ENCODE peak calls at places on chromosomes 3 and 15, in eight cellular contexts. One of them, this sample, is unnamed.

GRCh38 chr3:175399156-175399840 is 540.2 kb downstream of the NAALADL2 start:
- DNase-seq in fibroblast of pulmonary artery: no peak
- DNase-seq in IMR-90: peak
- DNase-seq in GM12865: no peak
- DNase-seq in GM06990: no peak
- DNase-seq in A549: no peak
- DNase-seq in lower lobe of right lung: no peak
- DNase-seq in GM23338: peak
- DNase-seq in this sample: no peak

GRCh38 chr3:44066806-44067205 is 174.9 kb upstream of the TOPAZ1 start:
- DNase-seq in fibroblast of pulmonary artery: no peak
- DNase-seq in IMR-90: no peak
- DNase-seq in GM12865: no peak
- DNase-seq in GM06990: no peak
- DNase-seq in A549: no peak
- DNase-seq in lower lobe of right lung: no peak
- DNase-seq in GM23338: no peak
- DNase-seq in this sample: no peak

GRCh38 chr3:73432021-73432722 is 192.6 kb downstream of the PDZRN3 start:
- DNase-seq in fibroblast of pulmonary artery: peak
- DNase-seq in IMR-90: peak
- DNase-seq in GM12865: peak
- DNase-seq in GM06990: peak
- DNase-seq in A549: peak
- DNase-seq in lower lobe of right lung: no peak
- DNase-seq in GM23338: peak
- DNase-seq in this sample: peak

GRCh38 chr15:89672221-89673161 is 6.7 kb downstream of the PLIN1 start:
- DNase-seq in fibroblast of pulmonary artery: peak
- DNase-seq in IMR-90: peak
- DNase-seq in GM12865: no peak
- DNase-seq in GM06990: no peak
- DNase-seq in A549: no peak
- DNase-seq in lower lobe of right lung: no peak
- DNase-seq in GM23338: peak
- DNase-seq in this sample: peak

GRCh38 chr3:133490468-133491351 is 82.8 kb upstream of the CDV3 start:
- DNase-seq in fibroblast of pulmonary artery: no peak
- DNase-seq in IMR-90: no peak
- DNase-seq in GM12865: peak
- DNase-seq in GM06990: peak
- DNase-seq in A549: no peak
- DNase-seq in lower lobe of right lung: no peak
- DNase-seq in GM23338: no peak
- DNase-seq in this sample: no peak

GRCh38 chr15:41944313-41944940 is 27.9 kb downstream of the EHD4 start:
- DNase-seq in fibroblast of pulmonary artery: peak
- DNase-seq in IMR-90: peak
- DNase-seq in GM12865: no peak
- DNase-seq in GM06990: no peak
- DNase-seq in A549: no peak
- DNase-seq in lower lobe of right lung: no peak
- DNase-seq in GM23338: no peak
- DNase-seq in this sample: peak

GRCh38 chr3:105417538-105418289 is 51.0 kb downstream of the ALCAM start:
- DNase-seq in fibroblast of pulmonary artery: no peak
- DNase-seq in IMR-90: peak
- DNase-seq in GM12865: no peak
- DNase-seq in GM06990: no peak
- DNase-seq in A549: no peak
- DNase-seq in lower lobe of right lung: no peak
- DNase-seq in GM23338: no peak
- DNase-seq in this sample: no peak

GRCh38 chr3:149828390-149828789 is 15.4 kb downstream of the RNF13 start:
- DNase-seq in fibroblast of pulmonary artery: no peak
- DNase-seq in IMR-90: no peak
- DNase-seq in GM12865: no peak
- DNase-seq in GM06990: no peak
- DNase-seq in A549: no peak
- DNase-seq in lower lobe of right lung: no peak
- DNase-seq in GM23338: no peak
- DNase-seq in this sample: no peak

GRCh38 chr3:26260073-26260623 is 362.4 kb upstream of the LRRC3B start:
- DNase-seq in fibroblast of pulmonary artery: no peak
- DNase-seq in IMR-90: no peak
- DNase-seq in GM12865: no peak
- DNase-seq in GM06990: no peak
- DNase-seq in A549: no peak
- DNase-seq in lower lobe of right lung: no peak
- DNase-seq in GM23338: no peak
- DNase-seq in this sample: no peak

GRCh38 chr3:151404316-151404715 is 19.8 kb upstream of the P2RY12 start:
- DNase-seq in fibroblast of pulmonary artery: peak
- DNase-seq in IMR-90: peak
- DNase-seq in GM12865: no peak
- DNase-seq in GM06990: no peak
- DNase-seq in A549: no peak
- DNase-seq in lower lobe of right lung: no peak
- DNase-seq in GM23338: no peak
- DNase-seq in this sample: peak

GRCh38 chr3:187669675-187670504 is at the start of gene SST:
- DNase-seq in fibroblast of pulmonary artery: peak
- DNase-seq in IMR-90: peak
- DNase-seq in GM12865: peak
- DNase-seq in GM06990: no peak
- DNase-seq in A549: no peak
- DNase-seq in lower lobe of right lung: peak
- DNase-seq in GM23338: peak
- DNase-seq in this sample: peak

GRCh38 chr15:29132786-29133185 is 136.8 kb downstream of the NSMCE3 start:
- DNase-seq in fibroblast of pulmonary artery: no peak
- DNase-seq in IMR-90: no peak
- DNase-seq in GM12865: no peak
- DNase-seq in GM06990: no peak
- DNase-seq in A549: no peak
- DNase-seq in lower lobe of right lung: peak
- DNase-seq in GM23338: no peak
- DNase-seq in this sample: no peak

GRCh38 chr3:133691410-133692107 is 29.8 kb upstream of the TOPBP1 start:
- DNase-seq in fibroblast of pulmonary artery: peak
- DNase-seq in IMR-90: peak
- DNase-seq in GM12865: no peak
- DNase-seq in GM06990: no peak
- DNase-seq in A549: no peak
- DNase-seq in lower lobe of right lung: no peak
- DNase-seq in GM23338: no peak
- DNase-seq in this sample: peak

GRCh38 chr3:12197475-12197874 is 38.8 kb upstream of the TIMP4 start:
- DNase-seq in fibroblast of pulmonary artery: no peak
- DNase-seq in IMR-90: no peak
- DNase-seq in GM12865: peak
- DNase-seq in GM06990: peak
- DNase-seq in A549: no peak
- DNase-seq in lower lobe of right lung: no peak
- DNase-seq in GM23338: no peak
- DNase-seq in this sample: no peak

GRCh38 chr3:160163259-160163878 is 61.9 kb upstream of the C3orf80 start:
- DNase-seq in fibroblast of pulmonary artery: peak
- DNase-seq in IMR-90: peak
- DNase-seq in GM12865: peak
- DNase-seq in GM06990: no peak
- DNase-seq in A549: peak
- DNase-seq in lower lobe of right lung: no peak
- DNase-seq in GM23338: no peak
- DNase-seq in this sample: peak
- TF ChIP-seq CTCF in fibroblast of pulmonary artery: peak
- TF ChIP-seq CTCF in IMR-90: peak
- TF ChIP-seq CTCF in GM12865: peak
- TF ChIP-seq CTCF in GM06990: peak
- TF ChIP-seq CTCF in A549: peak
- TF ChIP-seq CTCF in lower lobe of right lung: peak
- TF ChIP-seq CTCF in GM23338: peak
- TF ChIP-seq CTCF in this sample: peak

GRCh38 chr15:62485170-62485720 is 320.2 kb upstream of the C2CD4B start:
- DNase-seq in fibroblast of pulmonary artery: no peak
- DNase-seq in IMR-90: no peak
- DNase-seq in GM12865: no peak
- DNase-seq in GM06990: no peak
- DNase-seq in A549: no peak
- DNase-seq in lower lobe of right lung: no peak
- DNase-seq in GM23338: no peak
- DNase-seq in this sample: no peak

GRCh38 chr15:62488383-62488782 is 323.3 kb upstream of the C2CD4B start:
- DNase-seq in fibroblast of pulmonary artery: no peak
- DNase-seq in IMR-90: no peak
- DNase-seq in GM12865: no peak
- DNase-seq in GM06990: no peak
- DNase-seq in A549: no peak
- DNase-seq in lower lobe of right lung: no peak
- DNase-seq in GM23338: no peak
- DNase-seq in this sample: no peak

GRCh38 chr15:62482715-62483429 is 317.8 kb upstream of the C2CD4B start:
- DNase-seq in fibroblast of pulmonary artery: no peak
- DNase-seq in IMR-90: peak
- DNase-seq in GM12865: peak
- DNase-seq in GM06990: peak
- DNase-seq in A549: peak
- DNase-seq in lower lobe of right lung: no peak
- DNase-seq in GM23338: peak
- DNase-seq in this sample: peak

GRCh38 chr15:62483817-62484216 is 318.7 kb upstream of the C2CD4B start:
- DNase-seq in fibroblast of pulmonary artery: no peak
- DNase-seq in IMR-90: peak
- DNase-seq in GM12865: no peak
- DNase-seq in GM06990: no peak
- DNase-seq in A549: no peak
- DNase-seq in lower lobe of right lung: no peak
- DNase-seq in GM23338: no peak
- DNase-seq in this sample: peak

DNA sequence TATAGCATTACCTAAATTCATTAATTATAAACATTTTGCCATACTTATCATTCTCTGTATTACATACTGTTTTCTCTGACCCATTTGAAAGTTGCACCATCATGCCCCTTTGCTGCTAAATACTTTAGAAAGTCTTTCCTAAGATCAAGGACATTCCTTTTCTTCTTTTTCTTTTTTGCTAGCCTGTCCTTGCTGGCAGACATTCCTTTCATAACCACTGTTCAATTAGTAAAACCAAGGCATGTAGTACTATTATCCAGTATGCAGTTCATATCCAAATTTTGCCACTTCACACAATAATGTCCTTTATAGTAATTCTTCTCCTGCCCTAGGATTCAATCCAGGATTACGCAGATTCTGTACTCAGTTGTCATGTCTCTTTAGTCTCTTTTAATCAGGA is 321.0 kb upstream of the C2CD4B start:
- DNase-seq in fibroblast of pulmonary artery: no peak
- DNase-seq in IMR-90: no peak
- DNase-seq in GM12865: no peak
- DNase-seq in GM06990: no peak
- DNase-seq in A549: no peak
- DNase-seq in lower lobe of right lung: no peak
- DNase-seq in GM23338: no peak
- DNase-seq in this sample: peak
- H3K4me3 ChIP-seq in fibroblast of pulmonary artery: no peak
- H3K4me3 ChIP-seq in IMR-90: no peak
- H3K4me3 ChIP-seq in GM12865: no peak
- H3K4me3 ChIP-seq in GM06990: no peak
- H3K4me3 ChIP-seq in A549: no peak
- H3K4me3 ChIP-seq in lower lobe of right lung: no peak
- H3K4me3 ChIP-seq in GM23338: no peak
- H3K4me3 ChIP-seq in this sample: no peak

GRCh38 chr3:140055032-140055791 is 120.2 kb downstream of the CLSTN2 start:
- DNase-seq in fibroblast of pulmonary artery: no peak
- DNase-seq in IMR-90: no peak
- DNase-seq in GM12865: no peak
- DNase-seq in GM06990: no peak
- DNase-seq in A549: no peak
- DNase-seq in lower lobe of right lung: no peak
- DNase-seq in GM23338: no peak
- DNase-seq in this sample: no peak

GRCh38 chr3:140053794-140054193 is 118.8 kb downstream of the CLSTN2 start:
- DNase-seq in fibroblast of pulmonary artery: no peak
- DNase-seq in IMR-90: no peak
- DNase-seq in GM12865: no peak
- DNase-seq in GM06990: no peak
- DNase-seq in A549: no peak
- DNase-seq in lower lobe of right lung: no peak
- DNase-seq in GM23338: no peak
- DNase-seq in this sample: no peak

GRCh38 chr3:140053011-140053702 is 118.2 kb downstream of the CLSTN2 start:
- DNase-seq in fibroblast of pulmonary artery: no peak
- DNase-seq in IMR-90: no peak
- DNase-seq in GM12865: no peak
- DNase-seq in GM06990: no peak
- DNase-seq in A549: no peak
- DNase-seq in lower lobe of right lung: no peak
- DNase-seq in GM23338: no peak
- DNase-seq in this sample: no peak

GRCh38 chr3:140050396-140050795 is 115.4 kb downstream of the CLSTN2 start:
- DNase-seq in fibroblast of pulmonary artery: no peak
- DNase-seq in IMR-90: no peak
- DNase-seq in GM12865: no peak
- DNase-seq in GM06990: no peak
- DNase-seq in A549: no peak
- DNase-seq in lower lobe of right lung: no peak
- DNase-seq in GM23338: no peak
- DNase-seq in this sample: no peak

GRCh38 chr3:140050977-140051957 is 116.3 kb downstream of the CLSTN2 start:
- DNase-seq in fibroblast of pulmonary artery: no peak
- DNase-seq in IMR-90: no peak
- DNase-seq in GM12865: no peak
- DNase-seq in GM06990: no peak
- DNase-seq in A549: no peak
- DNase-seq in lower lobe of right lung: no peak
- DNase-seq in GM23338: peak
- DNase-seq in this sample: no peak
- TF ChIP-seq CTCF in fibroblast of pulmonary artery: no peak
- TF ChIP-seq CTCF in IMR-90: no peak
- TF ChIP-seq CTCF in GM12865: peak
- TF ChIP-seq CTCF in GM06990: peak
- TF ChIP-seq CTCF in A549: no peak
- TF ChIP-seq CTCF in lower lobe of right lung: peak
- TF ChIP-seq CTCF in GM23338: peak
- TF ChIP-seq CTCF in this sample: peak

DNA sequence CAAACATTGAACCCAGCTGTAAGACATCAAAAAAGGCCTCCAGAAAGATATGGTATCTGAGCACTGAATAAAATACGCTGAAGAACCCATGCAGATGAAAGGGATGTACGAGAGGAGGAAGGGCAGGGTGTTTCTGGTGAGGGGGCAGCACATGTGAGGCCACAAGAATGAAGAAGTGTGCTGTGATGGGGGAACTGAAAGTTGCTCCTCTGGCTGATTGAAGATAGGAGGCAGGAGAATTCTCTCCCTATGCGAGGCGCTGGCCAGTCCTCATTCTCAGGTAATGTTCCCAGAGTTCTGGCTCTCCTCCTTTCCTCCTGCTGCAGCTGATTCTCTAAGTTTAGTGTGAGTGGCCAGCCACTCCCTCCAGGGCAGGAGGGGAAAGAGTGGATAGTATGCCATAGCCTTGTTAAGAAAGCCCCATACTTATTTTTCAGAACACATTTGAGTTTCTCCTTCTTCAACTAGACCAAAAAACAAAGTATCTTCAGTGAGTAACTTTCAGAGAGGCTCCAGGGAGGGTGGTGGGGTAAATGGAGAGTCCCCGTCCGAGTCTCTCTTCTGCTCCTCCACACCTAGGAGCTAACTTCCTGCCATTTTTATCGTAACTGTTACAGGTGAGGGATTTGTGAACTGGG is 26.9 kb upstream of the MYO1E start:
- DNase-seq in fibroblast of pulmonary artery: no peak
- DNase-seq in IMR-90: no peak
- DNase-seq in GM12865: peak
- DNase-seq in GM06990: peak
- DNase-seq in A549: no peak
- DNase-seq in lower lobe of right lung: no peak
- DNase-seq in GM23338: no peak
- DNase-seq in this sample: no peak
- H3K4me3 ChIP-seq in fibroblast of pulmonary artery: no peak
- H3K4me3 ChIP-seq in IMR-90: no peak
- H3K4me3 ChIP-seq in GM12865: peak
- H3K4me3 ChIP-seq in GM06990: peak
- H3K4me3 ChIP-seq in A549: no peak
- H3K4me3 ChIP-seq in lower lobe of right lung: no peak
- H3K4me3 ChIP-seq in GM23338: no peak
- H3K4me3 ChIP-seq in this sample: no peak